ENCODE peak calls at places on chromosomes 5 and 9, in four cellular contexts. C, U, H and S are unnamed samples.

GRCh38 chr9:99353408-99353807 is 131.3 kb downstream of the SEC61B start:
- DNase-seq in C (no peak), U (peak; percentile 91), H (no peak), S (no peak)

GRCh38 chr9:94110821-94111252 is 26.6 kb downstream of the PTPDC1 start:
- DNase-seq in U (peak; percentile 85), C (no peak), H (no peak), S (no peak)

GRCh38 chr9:137802021-137802420 is 75.6 kb upstream of the CACNA1B start:
- DNase-seq in U (no peak), H (no peak), C (no peak), S (no peak)

GRCh38 chr9:32677931-32678330 is 42.5 kb upstream of the TAF1L start:
- DNase-seq in U (no peak), H (no peak), C (no peak), S (no peak)

GRCh38 chr5:30693326-30693725 is 500.2 kb upstream of the CDH6 start:
- DNase-seq in U (no peak), C (no peak), H (no peak), S (no peak)

GRCh38 chr9:33263936-33264472 is 504 bp downstream of the BAG1 start:
- DNase-seq in H (peak; percentile 77), U (no peak), C (peak; percentile 51), S (no peak)

GRCh38 chr9:34163439-34163838 is 15.4 kb upstream of the UBAP1 start:
- DNase-seq in C (no peak), H (no peak), U (peak; percentile 32), S (no peak)

GRCh38 chr5:173932695-173933139 is 44.6 kb downstream of the CPEB4 start:
- DNase-seq in H (no peak), U (no peak), C (no peak), S (no peak)

GRCh38 chr5:115962565-115963402 is 509 bp downstream of the LVRN start:
- DNase-seq in U (peak; percentile 44), C (no peak), H (peak; percentile 65), S (no peak)

GRCh38 chr5:67815455-67816391 is 399.8 kb upstream of the PIK3R1 start:
- DNase-seq in H (no peak), U (peak; percentile 16), C (no peak), S (no peak)

GRCh38 chr9:96491079-96491879 is 41.3 kb downstream of the HABP4 start:
- DNase-seq in C (no peak), H (no peak), U (peak; percentile 67), S (no peak)

GRCh38 chr9:108397286-108397685 is 458.5 kb downstream of the ACTL7B start:
- DNase-seq in H (no peak), U (no peak), C (no peak), S (no peak)

GRCh38 chr9:88258587-88258986 is 120.3 kb upstream of the SPATA31C2 start:
- DNase-seq in H (no peak), U (peak; percentile 62), C (no peak), S (no peak)

GRCh38 chr5:82159014-82159413 is 119.1 kb downstream of the RPS23 start:
- DNase-seq in H (no peak), C (no peak), U (peak; percentile 78), S (no peak)

GRCh38 chr9:137029058-137029922 is 1.3 kb upstream of the ABCA2 start:
- DNase-seq in H (peak; percentile 88), C (peak; percentile 70), U (peak; percentile 67), S (no peak)

GRCh38 chr5:97009212-97009898 is 73.5 kb downstream of the LNPEP start:
- DNase-seq in U (peak; percentile 52), H (no peak), C (no peak), S (no peak)

GRCh38 chr5:81065492-81065891 is 105.3 kb downstream of the RASGRF2 start:
- DNase-seq in H (no peak), U (no peak), C (no peak), S (no peak)

GRCh38 chr5:174008922-174009321 is 20.0 kb downstream of the C5orf47 start:
- DNase-seq in H (no peak), C (no peak), U (no peak), S (no peak)

GRCh38 chr9:131046093-131046380 is 37.1 kb downstream of the LAMC3 start:
- DNase-seq in U (no peak), C (no peak), H (no peak), S (no peak)

GRCh38 chr9:137031904-137032639 is at the start of gene FUT7:
- DNase-seq in H (no peak), U (no peak), C (no peak), S (no peak)

GRCh38 chr5:119274024-119274766 is 81.6 kb upstream of the TNFAIP8 start:
- DNase-seq in C (no peak), H (no peak), U (no peak), S (no peak)
- H3K4me1 ChIP-seq in C (peaks cover 83% of the 10 kb centered on the region), H (no peaks in the 10 kb centered on the region), U (no peaks in the 10 kb centered on the region), S (peaks cover 1% of the 10 kb centered on the region)

GRCh38 chr9:38622083-38622674 is 1.8 kb upstream of the ANKRD18A start:
- DNase-seq in C (no peak), U (no peak), H (peak; percentile 46), S (no peak)
- H3K9me3 ChIP-seq in C (no peaks in the 10 kb centered on the region), U (no peaks in the 10 kb centered on the region), H (peaks cover 4% of the 10 kb centered on the region), S (no peaks in the 10 kb centered on the region)

GRCh38 chr5:35337332-35338168 is 107.3 kb upstream of the PRLR start:
- DNase-seq in C (no peak), U (no peak), H (no peak), S (peak; percentile 20)

GRCh38 chr5:35339006-35339405 is 108.7 kb upstream of the PRLR start:
- DNase-seq in H (no peak), U (no peak), C (no peak), S (no peak)

GRCh38 chr5:35339616-35340100 is 109.4 kb upstream of the PRLR start:
- DNase-seq in U (no peak), C (no peak), H (no peak), S (no peak)

GRCh38 chr5:35335752-35336151 is 105.5 kb upstream of the PRLR start:
- DNase-seq in H (no peak), U (no peak), C (no peak), S (no peak)

DNA sequence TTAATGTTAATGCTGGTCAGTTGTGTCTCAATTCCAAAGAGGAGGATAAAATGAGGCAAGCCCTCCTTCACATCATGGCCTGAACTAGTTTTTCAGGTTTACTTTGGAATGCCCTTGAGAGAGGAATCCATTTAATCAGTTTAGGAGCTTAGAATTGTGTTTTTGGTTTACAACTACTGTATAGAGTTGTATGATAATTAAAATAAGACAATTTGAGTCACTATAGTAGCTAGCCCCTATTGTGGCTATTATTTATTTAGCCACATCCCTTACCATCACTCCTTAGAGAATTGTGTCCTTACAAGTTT is 107.8 kb upstream of the PRLR start:
- DNase-seq in H (no peak), C (no peak), U (no peak), S (peak; percentile 7)
- H3K4me3 ChIP-seq in H (no peak overlapping the region), C (no peak overlapping the region), U (no peak overlapping the region), S (no peak overlapping the region)

GRCh38 chr5:181052526-181052927 is 12.5 kb downstream of the BTNL9 start:
- DNase-seq in H (no peak), C (no peak), U (peak; percentile 23), S (no peak)
- H3K4me1 ChIP-seq in H (peaks cover 3% of the 10 kb centered on the region), C (peaks cover 14% of the 10 kb centered on the region), U (no peaks in the 10 kb centered on the region), S (peaks cover 3% of the 10 kb centered on the region)

GRCh38 chr9:126363250-126363649 is 36.6 kb downstream of the MVB12B start:
- DNase-seq in U (no peak), H (no peak), C (no peak), S (no peak)
- H3K9me3 ChIP-seq in U (no peaks in the 10 kb centered on the region), H (peaks cover 23% of the 10 kb centered on the region), C (peaks cover 13% of the 10 kb centered on the region), S (no peaks in the 10 kb centered on the region)

DNA sequence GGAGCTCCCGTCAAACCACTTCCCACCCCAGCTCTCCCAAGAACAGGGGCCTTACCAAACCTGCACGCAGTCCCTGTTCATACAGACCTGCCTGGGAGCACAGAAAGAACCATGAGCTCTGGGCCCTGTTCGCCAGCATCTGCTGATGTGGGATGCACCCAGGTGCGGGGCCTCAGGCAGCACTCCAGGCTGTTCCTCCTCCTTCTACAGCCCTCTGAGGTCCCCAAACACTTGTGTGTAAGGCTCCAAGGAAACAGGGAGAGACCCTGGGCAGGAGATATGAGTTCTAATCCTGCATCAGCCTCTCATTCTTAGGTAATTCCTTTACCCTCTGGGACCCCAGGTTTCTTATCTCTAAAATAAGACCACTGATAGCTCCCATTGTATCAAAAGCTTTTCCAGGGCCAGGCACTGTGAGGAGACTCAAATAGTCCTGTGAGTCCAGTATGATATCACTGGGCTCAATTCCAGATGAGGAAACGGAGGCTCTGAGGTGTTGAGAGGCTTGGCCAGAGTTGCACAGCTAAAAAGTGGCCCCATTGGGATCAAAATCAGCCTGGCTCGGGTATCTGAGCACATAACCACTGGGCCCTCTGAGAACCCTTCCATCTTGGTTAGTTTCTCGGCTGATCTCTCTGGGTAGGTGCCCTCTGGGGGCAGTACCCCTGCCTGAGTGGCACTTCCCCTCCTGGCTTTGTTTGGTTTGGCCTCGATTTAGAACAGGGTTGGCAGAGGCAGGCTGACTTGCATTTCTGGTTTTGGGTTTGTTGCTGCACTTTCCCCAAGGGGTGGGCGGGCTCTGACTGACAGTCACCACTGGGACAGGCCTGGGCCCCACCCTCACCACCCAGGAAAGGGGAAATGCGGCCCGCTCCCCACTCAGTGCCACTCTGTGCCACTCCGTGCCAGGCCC is 116.8 kb downstream of the RGS3 start:
- DNase-seq in H (peak; percentile 80), C (peak; percentile 42), U (peak; percentile 76), S (no peak)
- H3K4me3 ChIP-seq in H (no peak overlapping the region), C (peak overlapping the region; percentile 48), U (no peak overlapping the region), S (no peak overlapping the region)

GRCh38 chr9:26945591-26945990 is 1.5 kb downstream of the PLAA start:
- DNase-seq in H (no peak), C (no peak), U (no peak), S (no peak)
- H3K4me1 ChIP-seq in H (peaks cover 30% of the 10 kb centered on the region), C (peaks cover 34% of the 10 kb centered on the region), U (peaks cover 12% of the 10 kb centered on the region), S (no peaks in the 10 kb centered on the region)

GRCh38 chr5:179111267-179112207 is 51.4 kb downstream of the ZNF354C start:
- DNase-seq in C (no peak), U (no peak), H (no peak), S (no peak)
- H3K9me3 ChIP-seq in C (no peaks in the 10 kb centered on the region), U (no peaks in the 10 kb centered on the region), H (peaks cover 49% of the 10 kb centered on the region), S (peaks cover 7% of the 10 kb centered on the region)

GRCh38 chr9:92663126-92663525 is 6.8 kb downstream of the IPPK start:
- DNase-seq in C (no peak), H (peak; percentile 12), U (no peak), S (no peak)
- H3K4me3 ChIP-seq in C (no peak overlapping the region), H (no peak overlapping the region), U (no peak overlapping the region), S (no peak overlapping the region)